ENCODE peak calls at places on chromosomes 6 and 20, in eight cellular contexts. One of them, this sample, is unnamed.

GRCh38 chr6:20830576-20830975 is 296.3 kb downstream of the CDKAL1 start:
- DNase-seq in heart left ventricle: no peak
- DNase-seq in thyroid gland: no peak
- DNase-seq in pancreas: no peak
- DNase-seq in endothelial cell: no peak
- DNase-seq in AG09319: no peak
- DNase-seq in A549: no peak
- DNase-seq in AG10803: no peak
- DNase-seq in this sample: no peak

GRCh38 chr6:135950709-135951108 is 99.2 kb downstream of the PDE7B start:
- DNase-seq in heart left ventricle: no peak
- DNase-seq in thyroid gland: no peak
- DNase-seq in pancreas: no peak
- DNase-seq in endothelial cell: no peak
- DNase-seq in AG09319: no peak
- DNase-seq in A549: no peak
- DNase-seq in AG10803: no peak
- DNase-seq in this sample: no peak

GRCh38 chr6:6002005-6002808 is 4.5 kb downstream of the NRN1 start:
- DNase-seq in heart left ventricle: no peak
- DNase-seq in thyroid gland: no peak
- DNase-seq in pancreas: no peak
- DNase-seq in endothelial cell: peak
- DNase-seq in AG09319: no peak
- DNase-seq in A549: no peak
- DNase-seq in AG10803: no peak
- DNase-seq in this sample: peak

GRCh38 chr20:47276856-47277541 is 79.5 kb downstream of the ZMYND8 start:
- DNase-seq in heart left ventricle: peak
- DNase-seq in thyroid gland: peak
- DNase-seq in pancreas: no peak
- DNase-seq in endothelial cell: no peak
- DNase-seq in AG09319: no peak
- DNase-seq in A549: no peak
- DNase-seq in AG10803: peak
- DNase-seq in this sample: no peak

GRCh38 chr20:44582321-44583025 is at the start of gene PKIG:
- DNase-seq in heart left ventricle: peak
- DNase-seq in thyroid gland: no peak
- DNase-seq in pancreas: no peak
- DNase-seq in endothelial cell: peak
- DNase-seq in AG09319: peak
- DNase-seq in A549: no peak
- DNase-seq in AG10803: peak
- DNase-seq in this sample: no peak

GRCh38 chr6:6918216-6918983 is 189.4 kb upstream of the RREB1 start:
- DNase-seq in heart left ventricle: no peak
- DNase-seq in thyroid gland: no peak
- DNase-seq in pancreas: no peak
- DNase-seq in endothelial cell: no peak
- DNase-seq in AG09319: no peak
- DNase-seq in A549: peak
- DNase-seq in AG10803: peak
- DNase-seq in this sample: peak

GRCh38 chr20:11204926-11205768 is 531.3 kb upstream of the JAG1 start:
- DNase-seq in heart left ventricle: peak
- DNase-seq in thyroid gland: peak
- DNase-seq in pancreas: peak
- DNase-seq in endothelial cell: peak
- DNase-seq in AG09319: no peak
- DNase-seq in A549: peak
- DNase-seq in AG10803: peak
- DNase-seq in this sample: peak

GRCh38 chr6:77433888-77434287 is 29.4 kb downstream of the HTR1B start:
- DNase-seq in heart left ventricle: no peak
- DNase-seq in thyroid gland: no peak
- DNase-seq in pancreas: no peak
- DNase-seq in endothelial cell: no peak
- DNase-seq in AG09319: no peak
- DNase-seq in A549: no peak
- DNase-seq in AG10803: no peak
- DNase-seq in this sample: no peak

GRCh38 chr6:167980911-167981310 is 16.6 kb upstream of the KIF25 start:
- DNase-seq in heart left ventricle: no peak
- DNase-seq in thyroid gland: no peak
- DNase-seq in pancreas: no peak
- DNase-seq in endothelial cell: no peak
- DNase-seq in AG09319: no peak
- DNase-seq in A549: no peak
- DNase-seq in AG10803: no peak
- DNase-seq in this sample: no peak

GRCh38 chr20:50314326-50314725 is 123.7 kb downstream of the CEBPB start:
- DNase-seq in heart left ventricle: no peak
- DNase-seq in thyroid gland: no peak
- DNase-seq in pancreas: no peak
- DNase-seq in endothelial cell: no peak
- DNase-seq in AG09319: no peak
- DNase-seq in A549: no peak
- DNase-seq in AG10803: no peak
- DNase-seq in this sample: no peak

GRCh38 chr6:159720708-159721107 is 6.6 kb upstream of the WTAP start:
- DNase-seq in heart left ventricle: no peak
- DNase-seq in thyroid gland: peak
- DNase-seq in pancreas: no peak
- DNase-seq in endothelial cell: peak
- DNase-seq in AG09319: no peak
- DNase-seq in A549: peak
- DNase-seq in AG10803: peak
- DNase-seq in this sample: peak

DNA sequence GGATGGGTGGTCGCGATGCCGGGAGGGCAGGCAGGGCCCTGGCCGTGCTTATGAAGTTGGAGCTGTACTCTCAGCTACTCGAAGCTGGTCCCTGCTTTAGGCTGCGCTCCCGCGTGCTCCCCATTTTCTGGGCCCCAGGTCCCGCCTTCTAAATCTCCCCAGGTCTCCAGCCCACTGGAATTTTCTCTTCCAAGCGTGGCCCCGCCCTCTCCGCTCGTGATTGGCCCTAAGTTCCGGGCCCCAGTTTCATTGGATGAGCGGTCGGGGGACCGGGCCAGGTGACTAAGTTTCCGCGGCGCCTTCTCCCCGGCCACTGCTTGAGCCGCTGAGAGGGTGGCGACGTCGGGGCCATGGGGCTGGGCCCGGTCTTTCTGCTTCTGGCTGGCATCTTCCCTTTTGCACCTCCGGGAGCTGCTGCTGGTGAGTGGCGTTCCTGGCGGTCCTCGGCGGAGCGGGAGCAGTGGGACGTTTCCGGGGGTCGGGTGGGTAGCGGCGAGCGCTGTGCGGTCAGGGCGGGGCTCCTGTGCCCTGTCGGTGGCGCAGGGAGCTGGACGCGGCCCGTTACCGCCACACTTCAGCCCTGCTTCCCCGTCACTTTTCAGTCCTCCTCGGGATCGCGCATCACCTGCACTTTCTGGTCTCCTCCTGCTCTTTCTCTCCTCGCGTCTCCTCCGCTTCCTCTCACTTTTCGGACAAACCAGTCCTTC is at the start of gene MICA:
- DNase-seq in heart left ventricle: peak
- DNase-seq in thyroid gland: peak
- DNase-seq in pancreas: peak
- DNase-seq in endothelial cell: peak
- DNase-seq in AG09319: peak
- DNase-seq in A549: peak
- DNase-seq in AG10803: peak
- DNase-seq in this sample: peak
- TF ChIP-seq CTCF in heart left ventricle: peak
- TF ChIP-seq CTCF in thyroid gland: no peak
- TF ChIP-seq CTCF in pancreas: no peak
- TF ChIP-seq CTCF in endothelial cell: no peak
- TF ChIP-seq CTCF in AG09319: no peak
- TF ChIP-seq CTCF in A549: no peak
- TF ChIP-seq CTCF in AG10803: no peak
- TF ChIP-seq CTCF in this sample: no peak

GRCh38 chr6:57317060-57317943 is at the start of gene PRIM2:
- DNase-seq in heart left ventricle: peak
- DNase-seq in thyroid gland: peak
- DNase-seq in pancreas: peak
- DNase-seq in endothelial cell: peak
- DNase-seq in AG09319: no peak
- DNase-seq in A549: peak
- DNase-seq in AG10803: peak
- DNase-seq in this sample: peak
- TF ChIP-seq CTCF in heart left ventricle: no peak
- TF ChIP-seq CTCF in thyroid gland: no peak
- TF ChIP-seq CTCF in pancreas: no peak
- TF ChIP-seq CTCF in endothelial cell: no peak
- TF ChIP-seq CTCF in AG09319: no peak
- TF ChIP-seq CTCF in A549: no peak
- TF ChIP-seq CTCF in AG10803: no peak
- TF ChIP-seq CTCF in this sample: no peak

DNA sequence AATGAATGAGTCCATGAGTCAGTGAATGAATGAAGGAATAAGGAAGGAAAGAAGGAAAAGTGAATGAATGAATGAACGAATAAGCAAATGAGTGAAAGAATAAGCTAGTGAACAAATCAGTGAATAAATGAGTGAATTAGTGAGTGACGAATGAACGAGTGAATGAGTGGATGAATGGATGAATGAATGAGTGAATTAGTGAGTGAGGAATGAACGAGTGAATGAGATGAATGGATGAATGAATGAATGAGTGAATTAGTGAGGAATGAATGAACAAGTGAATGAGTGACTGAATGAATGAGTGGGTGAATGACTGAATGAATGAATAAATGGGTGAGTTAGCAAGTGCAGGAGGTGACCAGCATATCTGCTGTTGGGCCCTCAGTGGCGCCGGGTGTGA is 3.8 kb downstream of the SRMS start:
- DNase-seq in heart left ventricle: no peak
- DNase-seq in thyroid gland: no peak
- DNase-seq in pancreas: no peak
- DNase-seq in endothelial cell: no peak
- DNase-seq in AG09319: no peak
- DNase-seq in A549: no peak
- DNase-seq in AG10803: no peak
- DNase-seq in this sample: no peak
- TF ChIP-seq CTCF in heart left ventricle: no peak
- TF ChIP-seq CTCF in thyroid gland: no peak
- TF ChIP-seq CTCF in pancreas: no peak
- TF ChIP-seq CTCF in endothelial cell: no peak
- TF ChIP-seq CTCF in AG09319: no peak
- TF ChIP-seq CTCF in A549: no peak
- TF ChIP-seq CTCF in AG10803: no peak
- TF ChIP-seq CTCF in this sample: no peak

GRCh38 chr6:83431545-83432165 is 804 bp upstream of the ME1 start:
- DNase-seq in heart left ventricle: no peak
- DNase-seq in thyroid gland: peak
- DNase-seq in pancreas: peak
- DNase-seq in endothelial cell: no peak
- DNase-seq in AG09319: no peak
- DNase-seq in A549: peak
- DNase-seq in AG10803: no peak
- DNase-seq in this sample: peak

GRCh38 chr6:83432626-83433025 is 1.8 kb upstream of the ME1 start:
- DNase-seq in heart left ventricle: no peak
- DNase-seq in thyroid gland: no peak
- DNase-seq in pancreas: no peak
- DNase-seq in endothelial cell: no peak
- DNase-seq in AG09319: no peak
- DNase-seq in A549: no peak
- DNase-seq in AG10803: no peak
- DNase-seq in this sample: no peak

GRCh38 chr6:83439201-83439600 is 8.3 kb upstream of the ME1 start:
- DNase-seq in heart left ventricle: no peak
- DNase-seq in thyroid gland: no peak
- DNase-seq in pancreas: no peak
- DNase-seq in endothelial cell: no peak
- DNase-seq in AG09319: no peak
- DNase-seq in A549: no peak
- DNase-seq in AG10803: no peak
- DNase-seq in this sample: no peak

GRCh38 chr6:83430606-83431544 is at the start of gene ME1:
- DNase-seq in heart left ventricle: peak
- DNase-seq in thyroid gland: peak
- DNase-seq in pancreas: peak
- DNase-seq in endothelial cell: peak
- DNase-seq in AG09319: peak
- DNase-seq in A549: peak
- DNase-seq in AG10803: peak
- DNase-seq in this sample: peak

GRCh38 chr6:83436674-83437073 is 5.8 kb upstream of the ME1 start:
- DNase-seq in heart left ventricle: no peak
- DNase-seq in thyroid gland: no peak
- DNase-seq in pancreas: no peak
- DNase-seq in endothelial cell: no peak
- DNase-seq in AG09319: no peak
- DNase-seq in A549: no peak
- DNase-seq in AG10803: no peak
- DNase-seq in this sample: no peak
- TF ChIP-seq CTCF in heart left ventricle: no peak
- TF ChIP-seq CTCF in thyroid gland: no peak
- TF ChIP-seq CTCF in pancreas: no peak
- TF ChIP-seq CTCF in endothelial cell: no peak
- TF ChIP-seq CTCF in AG09319: no peak
- TF ChIP-seq CTCF in A549: no peak
- TF ChIP-seq CTCF in AG10803: no peak
- TF ChIP-seq CTCF in this sample: no peak

DNA sequence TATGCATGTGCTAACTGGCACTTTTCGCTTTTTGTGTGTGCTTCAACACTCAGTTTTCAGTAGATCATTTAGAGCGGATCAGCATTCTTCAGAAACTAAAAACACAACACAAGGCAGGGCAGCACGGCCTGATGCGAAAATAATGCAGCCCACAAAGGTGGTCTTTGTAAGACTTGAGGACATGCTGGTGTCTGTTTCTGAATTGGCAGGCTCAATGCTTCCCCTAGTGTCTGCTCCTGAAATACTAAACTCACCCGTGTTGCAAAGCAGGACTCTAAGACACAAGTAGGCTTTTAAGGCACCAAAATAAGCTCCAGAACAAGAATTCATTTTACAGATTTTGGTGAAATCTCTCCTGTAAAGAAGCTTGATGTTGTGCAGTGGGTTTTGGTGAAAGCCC is 676.5 kb downstream of the TENT5A start:
- DNase-seq in heart left ventricle: no peak
- DNase-seq in thyroid gland: no peak
- DNase-seq in pancreas: no peak
- DNase-seq in endothelial cell: peak
- DNase-seq in AG09319: no peak
- DNase-seq in A549: no peak
- DNase-seq in AG10803: no peak
- DNase-seq in this sample: no peak
- TF ChIP-seq CTCF in heart left ventricle: peak
- TF ChIP-seq CTCF in thyroid gland: no peak
- TF ChIP-seq CTCF in pancreas: no peak
- TF ChIP-seq CTCF in endothelial cell: peak
- TF ChIP-seq CTCF in AG09319: peak
- TF ChIP-seq CTCF in A549: no peak
- TF ChIP-seq CTCF in AG10803: peak
- TF ChIP-seq CTCF in this sample: no peak